ENCODE peak calls at places on chromosome 1, in seven cellular contexts. N, V, R, M, K, Z and O are unnamed samples.

GRCh38 chr1:32201011-32201855 is 838 bp downstream of the CCDC28B start:
- DNase-seq in N (peak; percentile 86), K (peak; percentile 79), R (peak; percentile 72), V (no peak), Z (peak; percentile 80), M (peak; percentile 38), O (no peak)

GRCh38 chr1:65001238-65001792 is 35.0 kb upstream of the JAK1 start:
- DNase-seq in N (peak; percentile 78), V (peak; percentile 35), R (peak; percentile 69), Z (peak; percentile 65), K (peak; percentile 91), M (no peak), O (peak; percentile 60)

GRCh38 chr1:17509320-17509719 is 30.2 kb upstream of the ARHGEF10L start:
- DNase-seq in V (no peak), R (no peak), M (no peak), N (no peak), Z (no peak), K (no peak), O (no peak)

GRCh38 chr1:54408701-54409066 is 2.5 kb upstream of the SSBP3 start:
- DNase-seq in Z (no peak), N (no peak), K (no peak), M (no peak), V (no peak), R (no peak), O (no peak)

GRCh38 chr1:85361106-85361505 is 84.7 kb upstream of the BCL10 start:
- DNase-seq in N (no peak), M (no peak), R (peak; percentile 42), K (peak; percentile 29), V (peak; percentile 62), Z (no peak), O (peak; percentile 69)

GRCh38 chr1:215526147-215526845 is 40.8 kb upstream of the KCTD3 start:
- DNase-seq in K (no peak), R (peak; percentile 71), Z (no peak), N (no peak), V (no peak), M (peak; percentile 60), O (no peak)

GRCh38 chr1:154808909-154809262 is 61.2 kb downstream of the KCNN3 start:
- DNase-seq in V (no peak), K (peak; percentile 55), R (no peak), N (no peak), M (no peak), Z (no peak), O (no peak)

GRCh38 chr1:23772049-23772853 is 6.0 kb upstream of the PITHD1 start:
- DNase-seq in N (peak; percentile 87), R (peak; percentile 92), M (peak; percentile 85), Z (peak; percentile 92), V (no peak), K (peak; percentile 86), O (no peak)

GRCh38 chr1:232845521-232845920 is 40.3 kb downstream of the MAP10 start:
- DNase-seq in V (no peak), Z (no peak), M (no peak), K (no peak), R (no peak), N (no peak), O (no peak)

GRCh38 chr1:71660417-71660816 is 579.6 kb upstream of the ZRANB2 start:
- DNase-seq in Z (no peak), N (no peak), M (no peak), V (peak; percentile 65), R (peak; percentile 2), K (no peak), O (no peak)

GRCh38 chr1:32242341-32242851 is 4.6 kb upstream of the FAM167B start:
- DNase-seq in R (peak; percentile 30), V (no peak), M (no peak), N (no peak), K (peak; percentile 58), Z (peak; percentile 39), O (no peak)

GRCh38 chr1:160491017-160491416 is 32.0 kb downstream of the SLAMF6 start:
- DNase-seq in R (no peak), N (no peak), Z (no peak), M (no peak), V (no peak), K (no peak), O (no peak)

GRCh38 chr1:63615809-63616420 is 22.7 kb downstream of the PGM1 start:
- DNase-seq in M (peak; percentile 77), R (peak; percentile 86), K (peak; percentile 34), Z (no peak), V (peak; percentile 34), N (peak; percentile 68), O (no peak)

GRCh38 chr1:204287466-204287881 is 72.3 kb downstream of the PLEKHA6 start:
- DNase-seq in V (no peak), Z (no peak), R (no peak), M (no peak), K (no peak), N (no peak), O (no peak)
- H3K4me3 ChIP-seq in V (no peak overlapping the region), Z (no peak overlapping the region), R (no peak overlapping the region), M (peak overlapping the region; percentile 35), K (peak overlapping the region; percentile 39), N (peak overlapping the region; percentile 55), O (no peak overlapping the region)

DNA sequence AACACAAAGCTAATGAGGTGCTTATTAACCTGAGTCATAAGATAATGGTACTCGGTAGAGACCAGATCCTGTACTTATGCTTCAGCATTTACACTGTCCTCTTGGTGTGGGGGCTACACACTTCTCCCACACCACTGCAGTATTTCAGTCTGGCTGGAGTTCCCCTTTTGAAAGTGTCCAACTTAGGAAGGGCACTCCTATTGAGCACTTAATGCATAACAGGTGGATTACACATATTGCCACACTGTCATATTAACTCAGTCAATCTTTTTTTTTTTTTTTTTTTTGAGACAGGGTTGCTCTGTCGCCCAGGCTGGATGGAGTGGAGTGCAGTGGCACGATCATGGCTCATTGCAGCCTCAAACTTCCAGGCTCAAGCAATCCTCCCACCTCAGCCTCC is 1.5 kb downstream of the GPATCH4 start:
- DNase-seq in V (no peak), N (no peak), M (peak; percentile 43), R (no peak), Z (no peak), K (no peak), O (no peak)
- H3K4me3 ChIP-seq in V (no peak overlapping the region), N (no peak overlapping the region), M (no peak overlapping the region), R (no peak overlapping the region), Z (no peak overlapping the region), K (no peak overlapping the region), O (no peak overlapping the region)

GRCh38 chr1:203076031-203076511 is 9.7 kb downstream of the MYOG start:
- DNase-seq in K (no peak), N (no peak), V (no peak), M (no peak), R (no peak), Z (no peak), O (no peak)
- H3K4me3 ChIP-seq in K (peak overlapping the region; percentile 25), N (no peak overlapping the region), V (no peak overlapping the region), M (no peak overlapping the region), R (no peak overlapping the region), Z (no peak overlapping the region), O (no peak overlapping the region)

GRCh38 chr1:20730690-20731056 is 1.8 kb downstream of the SH2D5 start:
- DNase-seq in M (no peak), N (peak; percentile 41), Z (no peak), K (no peak), V (no peak), R (no peak), O (no peak)
- H3K4me3 ChIP-seq in M (peak overlapping the region; percentile 62), N (no peak overlapping the region), Z (no peak overlapping the region), K (no peak overlapping the region), V (no peak overlapping the region), R (no peak overlapping the region), O (no peak overlapping the region)

DNA sequence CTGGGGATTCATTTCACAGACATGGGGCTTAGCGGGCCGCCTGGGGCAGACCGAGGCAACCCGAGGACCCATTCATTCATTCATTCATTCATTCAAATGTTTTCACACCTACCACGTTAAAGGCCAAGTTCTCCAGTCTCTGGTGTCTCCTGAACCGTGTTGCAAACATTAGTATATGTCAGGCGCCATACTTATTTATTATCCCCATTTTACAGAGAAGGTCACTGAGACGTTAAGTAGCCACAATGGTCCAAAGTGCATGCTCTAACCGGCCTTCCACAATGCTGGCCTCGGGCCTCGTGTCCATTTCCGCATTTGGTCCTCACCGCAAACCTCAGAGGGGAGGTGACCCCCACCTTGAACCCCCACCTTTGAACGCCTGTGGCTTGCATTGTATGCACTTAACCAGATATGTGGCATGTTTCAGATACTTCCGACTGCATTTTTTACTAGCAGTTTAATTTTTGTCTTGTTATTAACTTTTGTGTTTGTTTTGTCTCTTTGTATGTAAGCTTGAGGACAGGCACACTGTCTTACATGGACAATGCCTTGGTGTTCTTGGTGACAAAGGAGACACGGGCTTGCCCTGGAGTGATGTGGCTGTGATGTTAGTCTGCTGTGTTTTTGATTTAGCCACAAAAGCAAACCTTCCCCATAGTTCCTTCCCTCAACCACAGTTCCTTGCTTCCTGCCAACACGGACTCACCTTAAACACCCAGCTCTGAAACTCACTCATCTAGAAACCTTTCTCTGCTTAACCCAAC is 1.2 kb upstream of the IFFO2 start:
- DNase-seq in R (no peak), M (no peak), K (no peak), V (no peak), N (no peak), Z (no peak), O (no peak)
- H3K4me3 ChIP-seq in R (peak overlapping the region; percentile 78), M (no peak overlapping the region), K (peak overlapping the region; percentile 72), V (peak overlapping the region; percentile 78), N (peak overlapping the region; percentile 68), Z (no peak overlapping the region), O (peak overlapping the region; percentile 75)

DNA sequence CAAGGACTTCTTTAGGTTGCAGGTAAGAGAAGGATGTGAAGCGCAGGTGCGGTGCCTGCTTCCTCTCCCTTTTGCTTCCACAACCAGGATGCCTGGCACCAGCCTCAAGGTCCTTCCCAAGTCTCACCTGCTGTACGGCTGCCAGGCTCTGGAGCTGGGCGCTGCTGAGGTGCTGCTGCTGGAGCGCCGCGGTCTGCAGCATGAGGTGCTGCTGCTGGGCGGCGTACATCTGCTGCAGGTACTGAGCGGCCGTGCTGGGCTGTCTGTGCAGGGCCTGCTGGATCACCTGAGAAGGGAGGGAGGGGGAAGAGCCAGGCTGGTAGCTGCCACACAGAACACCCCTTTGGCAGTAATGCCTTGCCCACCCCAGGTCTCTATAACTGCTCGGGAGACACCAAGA is 51.3 kb upstream of the A3GALT2 start:
- DNase-seq in Z (no peak), V (no peak), N (no peak), M (no peak), R (no peak), K (no peak), O (no peak)
- H3K4me3 ChIP-seq in Z (no peak overlapping the region), V (no peak overlapping the region), N (no peak overlapping the region), M (no peak overlapping the region), R (no peak overlapping the region), K (no peak overlapping the region), O (no peak overlapping the region)

GRCh38 chr1:59063501-59063900 is 233.4 kb upstream of the FGGY start:
- DNase-seq in K (no peak), N (no peak), M (no peak), Z (no peak), V (no peak), R (no peak), O (no peak)

GRCh38 chr1:59064592-59064991 is 232.3 kb upstream of the FGGY start:
- DNase-seq in R (no peak), M (no peak), V (no peak), Z (no peak), K (no peak), N (no peak), O (no peak)

GRCh38 chr1:59061876-59062275 is 235.0 kb upstream of the FGGY start:
- DNase-seq in V (peak; percentile 85), Z (no peak), M (peak; percentile 50), R (peak; percentile 99), N (no peak), K (peak; percentile 76), O (peak; percentile 87)

GRCh38 chr1:59066231-59066630 is 230.7 kb upstream of the FGGY start:
- DNase-seq in N (no peak), Z (no peak), K (no peak), R (no peak), M (no peak), V (no peak), O (no peak)

GRCh38 chr1:59062743-59063142 is 234.2 kb upstream of the FGGY start:
- DNase-seq in V (no peak), K (peak; percentile 59), Z (no peak), R (peak; percentile 89), N (no peak), M (peak; percentile 75), O (no peak)
- H3K4me3 ChIP-seq in V (no peak overlapping the region), K (no peak overlapping the region), Z (no peak overlapping the region), R (no peak overlapping the region), N (no peak overlapping the region), M (no peak overlapping the region), O (no peak overlapping the region)